ENCODE peak calls at places on chromosomes 6 and 20, in five cellular contexts. One of them, this sample, is unnamed.
A peak's percentile ranks its signal among the peaks of the same experiment; 100 is the strongest.

GRCh38 chr20:50305636-50306477 is 115.2 kb downstream of the CEBPB start:
- DNase-seq in dorsolateral prefrontal cortex: no peak
- DNase-seq in astrocyte of the spinal cord: no peak
- DNase-seq in GM13976: no peak
- DNase-seq in mammary epithelial cell: no peak
- DNase-seq in this sample: no peak

GRCh38 chr20:43563991-43564390 is 5.2 kb downstream of the SGK2 start:
- DNase-seq in dorsolateral prefrontal cortex: no peak
- DNase-seq in astrocyte of the spinal cord: no peak
- DNase-seq in GM13976: no peak
- DNase-seq in mammary epithelial cell: no peak
- DNase-seq in this sample: no peak

GRCh38 chr6:24196198-24196597 is 70.2 kb downstream of the NRSN1 start:
- DNase-seq in dorsolateral prefrontal cortex: no peak
- DNase-seq in astrocyte of the spinal cord: no peak
- DNase-seq in GM13976: no peak
- DNase-seq in mammary epithelial cell: no peak
- DNase-seq in this sample: no peak

GRCh38 chr20:49403911-49404310 is 78.6 kb downstream of the KCNB1 start:
- DNase-seq in dorsolateral prefrontal cortex: no peak
- DNase-seq in astrocyte of the spinal cord: no peak
- DNase-seq in GM13976: no peak
- DNase-seq in mammary epithelial cell: no peak
- DNase-seq in this sample: no peak

GRCh38 chr20:46133886-46134654 is 16.0 kb downstream of the CD40 start:
- DNase-seq in dorsolateral prefrontal cortex: no peak
- DNase-seq in astrocyte of the spinal cord: no peak
- DNase-seq in GM13976: no peak
- DNase-seq in mammary epithelial cell: no peak
- DNase-seq in this sample: no peak

GRCh38 chr6:16108996-16109658 is 19.8 kb upstream of the MYLIP start:
- DNase-seq in dorsolateral prefrontal cortex: no peak
- DNase-seq in astrocyte of the spinal cord: no peak
- DNase-seq in GM13976: no peak
- DNase-seq in mammary epithelial cell: no peak
- DNase-seq in this sample: no peak

GRCh38 chr20:46011631-46012482 is 3.1 kb downstream of the MMP9 start:
- DNase-seq in dorsolateral prefrontal cortex: no peak
- DNase-seq in astrocyte of the spinal cord: no peak
- DNase-seq in GM13976: peak; percentile 60
- DNase-seq in mammary epithelial cell: no peak
- DNase-seq in this sample: no peak

GRCh38 chr6:149459761-149460160 is 25.1 kb downstream of the ZC3H12D start:
- DNase-seq in dorsolateral prefrontal cortex: no peak
- DNase-seq in astrocyte of the spinal cord: no peak
- DNase-seq in GM13976: no peak
- DNase-seq in mammary epithelial cell: no peak
- DNase-seq in this sample: no peak

GRCh38 chr6:12582421-12583110 is 134.0 kb upstream of the PHACTR1 start:
- DNase-seq in dorsolateral prefrontal cortex: no peak
- DNase-seq in astrocyte of the spinal cord: no peak
- DNase-seq in GM13976: no peak
- DNase-seq in mammary epithelial cell: no peak
- DNase-seq in this sample: no peak

GRCh38 chr20:12911372-12911771 is 97.4 kb upstream of the SPTLC3 start:
- DNase-seq in dorsolateral prefrontal cortex: no peak
- DNase-seq in astrocyte of the spinal cord: no peak
- DNase-seq in GM13976: no peak
- DNase-seq in mammary epithelial cell: no peak
- DNase-seq in this sample: no peak

GRCh38 chr20:62907377-62908317 is 18.7 kb downstream of the DIDO1 start:
- DNase-seq in dorsolateral prefrontal cortex: no peak
- DNase-seq in astrocyte of the spinal cord: no peak
- DNase-seq in GM13976: no peak
- DNase-seq in mammary epithelial cell: no peak
- DNase-seq in this sample: no peak

GRCh38 chr6:2842139-2842552 is 483 bp upstream of the SERPINB1 start:
- DNase-seq in dorsolateral prefrontal cortex: no peak
- DNase-seq in astrocyte of the spinal cord: no peak
- DNase-seq in GM13976: no peak
- DNase-seq in mammary epithelial cell: no peak
- DNase-seq in this sample: no peak

GRCh38 chr6:2843138-2843740 is 1.6 kb upstream of the SERPINB1 start:
- DNase-seq in dorsolateral prefrontal cortex: no peak
- DNase-seq in astrocyte of the spinal cord: no peak
- DNase-seq in GM13976: no peak
- DNase-seq in mammary epithelial cell: peak; percentile 61
- DNase-seq in this sample: no peak

GRCh38 chr6:2840794-2841061 is 935 bp downstream of the SERPINB1 start:
- DNase-seq in dorsolateral prefrontal cortex: no peak
- DNase-seq in astrocyte of the spinal cord: no peak
- DNase-seq in GM13976: no peak
- DNase-seq in mammary epithelial cell: no peak
- DNase-seq in this sample: no peak

GRCh38 chr6:2839982-2840793 is 1.5 kb downstream of the SERPINB1 start:
- DNase-seq in dorsolateral prefrontal cortex: no peak
- DNase-seq in astrocyte of the spinal cord: no peak
- DNase-seq in GM13976: no peak
- DNase-seq in mammary epithelial cell: peak; percentile 72
- DNase-seq in this sample: no peak

GRCh38 chr6:2841264-2842138 is at the start of gene SERPINB1:
- DNase-seq in dorsolateral prefrontal cortex: peak; percentile 63
- DNase-seq in astrocyte of the spinal cord: peak; percentile 89
- DNase-seq in GM13976: peak; percentile 78
- DNase-seq in mammary epithelial cell: peak; percentile 86
- DNase-seq in this sample: peak; percentile 63
- TF ChIP-seq CTCF in dorsolateral prefrontal cortex: peak; percentile 48
- TF ChIP-seq CTCF in astrocyte of the spinal cord: no peak
- TF ChIP-seq CTCF in GM13976: no peak
- TF ChIP-seq CTCF in mammary epithelial cell: no peak
- TF ChIP-seq CTCF in this sample: no peak

GRCh38 chr6:94074764-94075163 is 655.4 kb upstream of the EPHA7 start:
- DNase-seq in dorsolateral prefrontal cortex: no peak
- DNase-seq in astrocyte of the spinal cord: no peak
- DNase-seq in GM13976: no peak
- DNase-seq in mammary epithelial cell: no peak
- DNase-seq in this sample: no peak
- TF ChIP-seq CTCF in dorsolateral prefrontal cortex: no peak
- TF ChIP-seq CTCF in astrocyte of the spinal cord: no peak
- TF ChIP-seq CTCF in GM13976: no peak
- TF ChIP-seq CTCF in mammary epithelial cell: no peak
- TF ChIP-seq CTCF in this sample: no peak

DNA sequence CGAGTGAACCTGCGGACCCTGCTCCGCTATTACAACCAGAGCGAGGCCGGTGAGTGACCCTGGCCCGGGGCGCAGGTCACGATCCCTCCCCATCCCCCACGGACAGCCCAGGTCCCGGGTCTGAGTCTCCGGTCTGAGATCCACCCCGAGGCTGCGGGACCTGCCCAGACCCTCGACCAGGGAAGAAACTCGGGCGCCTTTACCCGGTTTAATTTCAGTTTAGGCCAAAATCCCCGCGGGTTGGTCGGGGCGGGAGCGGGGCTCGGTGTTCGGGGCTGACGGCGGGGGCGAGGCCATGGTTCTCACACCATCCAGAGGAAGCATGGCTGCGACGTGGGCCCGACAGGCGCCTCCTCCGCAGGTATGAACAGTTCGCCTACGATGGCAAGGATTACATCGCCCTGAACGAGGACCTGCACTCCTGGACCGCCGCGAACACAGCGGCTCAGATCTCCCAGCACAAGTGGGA is 46.9 kb upstream of the TRIM26 start:
- DNase-seq in dorsolateral prefrontal cortex: peak; percentile 31
- DNase-seq in astrocyte of the spinal cord: no peak
- DNase-seq in GM13976: peak; percentile 53
- DNase-seq in mammary epithelial cell: no peak
- DNase-seq in this sample: no peak
- TF ChIP-seq CTCF in dorsolateral prefrontal cortex: no peak
- TF ChIP-seq CTCF in astrocyte of the spinal cord: no peak
- TF ChIP-seq CTCF in GM13976: no peak
- TF ChIP-seq CTCF in mammary epithelial cell: no peak
- TF ChIP-seq CTCF in this sample: peak; percentile 6

DNA sequence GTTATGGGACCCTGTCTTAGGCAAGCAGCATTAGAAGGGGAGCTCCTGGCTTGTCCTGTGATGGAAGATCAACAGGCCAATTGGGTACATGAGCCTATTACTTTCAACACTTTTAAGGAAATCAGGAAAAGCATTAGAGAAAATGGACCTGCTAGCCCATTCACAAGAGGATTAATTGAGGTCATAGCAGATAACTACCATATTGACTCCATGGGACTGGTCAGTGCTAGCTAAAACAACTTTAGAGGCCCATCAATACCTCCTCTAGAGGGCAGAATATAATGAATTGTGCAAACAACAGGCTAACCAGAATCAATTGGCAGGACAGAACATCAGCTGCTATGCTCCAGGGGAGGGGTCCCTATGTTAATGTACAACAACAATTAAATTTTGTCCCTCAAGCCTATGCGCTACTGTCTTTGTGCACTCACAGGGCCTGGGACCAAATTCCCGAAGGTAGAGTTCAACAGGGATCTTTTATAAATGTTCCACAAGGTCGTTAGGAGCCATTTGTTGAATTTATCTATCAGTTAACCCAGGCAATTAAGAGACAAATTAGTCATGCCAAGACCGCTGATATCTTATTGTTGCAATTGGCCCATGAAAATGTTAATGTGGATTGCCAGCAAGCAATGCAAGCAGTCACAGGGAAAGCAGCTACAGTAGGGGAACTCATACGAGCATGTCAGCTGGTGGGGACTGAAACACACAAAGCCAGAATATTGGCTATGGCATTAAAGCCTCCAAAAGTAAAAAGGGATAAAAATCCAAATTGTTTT is 106.6 kb upstream of the BTN3A2 start:
- DNase-seq in dorsolateral prefrontal cortex: no peak
- DNase-seq in astrocyte of the spinal cord: no peak
- DNase-seq in GM13976: no peak
- DNase-seq in mammary epithelial cell: no peak
- DNase-seq in this sample: no peak
- TF ChIP-seq CTCF in dorsolateral prefrontal cortex: no peak
- TF ChIP-seq CTCF in astrocyte of the spinal cord: peak; percentile 31
- TF ChIP-seq CTCF in GM13976: no peak
- TF ChIP-seq CTCF in mammary epithelial cell: peak; percentile 16
- TF ChIP-seq CTCF in this sample: peak; percentile 42

This sample was measured in neural crest cell.